ENCODE peak calls at places on chromosomes 1 and 21, in ten cellular contexts. F, J, N, S, H, O, K, A, R and C are unnamed samples.

GRCh38 chr1:70143052-70143659 is 62.2 kb downstream of the LRRC40 start:
- DNase-seq in F (peak), J (no peak), N (no peak), S (no peak), H (peak), O (no peak), K (no peak), A (peak), R (no peak), C (no peak)

GRCh38 chr1:218478336-218478735 is 133.2 kb downstream of the TGFB2 start:
- DNase-seq in F (no peak), J (no peak), N (no peak), S (no peak), H (no peak), O (no peak), K (no peak), A (no peak), R (no peak), C (no peak)

GRCh38 chr1:224505454-224506093 is 71.0 kb upstream of the WDR26 start:
- DNase-seq in F (no peak), J (no peak), N (no peak), S (no peak), H (no peak), O (no peak), K (no peak), A (no peak), R (no peak), C (no peak)

GRCh38 chr1:3590145-3590768 is 21.1 kb downstream of the MEGF6 start:
- DNase-seq in F (no peak), J (no peak), N (no peak), S (no peak), H (peak), O (no peak), K (no peak), A (no peak), R (no peak), C (no peak)

GRCh38 chr1:180598333-180598979 is 33.4 kb upstream of the XPR1 start:
- DNase-seq in F (no peak), J (no peak), N (peak), S (no peak), H (no peak), O (no peak), K (no peak), A (no peak), R (no peak), C (no peak)

GRCh38 chr1:78668427-78668826 is 18.8 kb downstream of the IFI44 start:
- DNase-seq in F (no peak), J (no peak), N (no peak), S (no peak), H (no peak), O (no peak), K (no peak), A (no peak), R (no peak), C (no peak)

GRCh38 chr21:37061926-37062591 is 10.8 kb downstream of the PIGP start:
- DNase-seq in F (no peak), J (no peak), N (no peak), S (no peak), H (peak), O (no peak), K (no peak), A (peak), R (no peak), C (no peak)

GRCh38 chr1:12276225-12276624 is 46.4 kb downstream of the VPS13D start:
- DNase-seq in F (peak), J (no peak), N (peak), S (no peak), H (peak), O (peak), K (no peak), A (no peak), R (peak), C (no peak)

GRCh38 chr1:83928396-83928795 is 70.5 kb downstream of the TTLL7 start:
- DNase-seq in F (no peak), J (no peak), N (no peak), S (no peak), H (no peak), O (no peak), K (no peak), A (no peak), R (no peak), C (no peak)

GRCh38 chr1:110152133-110152785 is 2.0 kb downstream of the SLC6A17 start:
- DNase-seq in F (peak), J (no peak), N (peak), S (no peak), H (peak), O (no peak), K (no peak), A (no peak), R (no peak), C (no peak)

GRCh38 chr1:119410977-119411376 is 4.0 kb upstream of the HSD3B2 start:
- DNase-seq in F (no peak), J (no peak), N (no peak), S (no peak), H (peak), O (no peak), K (no peak), A (no peak), R (no peak), C (no peak)

GRCh38 chr21:41068411-41069304 is 99.3 kb upstream of the BACE2 start:
- DNase-seq in F (peak), J (peak), N (peak), S (peak), H (peak), O (peak), K (peak), A (peak), R (peak), C (peak)

GRCh38 chr1:2427976-2428375 is 15.6 kb upstream of the PEX10 start:
- DNase-seq in F (no peak), J (no peak), N (no peak), S (no peak), H (no peak), O (no peak), K (no peak), A (no peak), R (no peak), C (no peak)

GRCh38 chr1:173052681-173053196 is 2.0 kb upstream of the TNFSF18 start:
- DNase-seq in F (no peak), J (no peak), N (peak), S (no peak), H (peak), O (no peak), K (no peak), A (no peak), R (no peak), C (no peak)

GRCh38 chr1:155171836-155172731 is 1.0 kb downstream of the KRTCAP2 start:
- DNase-seq in F (peak), J (no peak), N (no peak), S (no peak), H (no peak), O (no peak), K (no peak), A (no peak), R (no peak), C (no peak)